ENCODE peak calls at places on chromosomes 12 and 14, in seven cellular contexts. V is Calu3, J is fibroblast of mammary gland, U is fibroblast of the aortic adventitia, L is AG10803, T is ascending aorta, X is thoracic aorta. R is an unnamed sample.
A peak's percentile ranks its signal among the peaks of the same experiment; 100 is the strongest.

GRCh38 chr12:98750511-98750910 is 105.4 kb downstream of the APAF1 start:
- DNase-seq in V (no peak), J (peak; percentile 34), U (no peak), L (peak; percentile 34), T (no peak), X (no peak), R (no peak)

GRCh38 chr14:105602799-105603763 is 76.7 kb downstream of the TMEM121 start:
- DNase-seq in V (no peak), J (no peak), U (no peak), L (no peak), T (no peak), X (no peak), R (peak; percentile 43)

GRCh38 chr14:30299915-30300314 is 259.0 kb upstream of the G2E3 start:
- DNase-seq in V (no peak), J (no peak), U (no peak), L (no peak), T (no peak), X (no peak), R (no peak)

GRCh38 chr12:13538136-13538535 is 341.6 kb downstream of the EMP1 start:
- DNase-seq in V (no peak), J (no peak), U (no peak), L (no peak), T (no peak), X (no peak), R (no peak)

GRCh38 chr12:80877706-80878384 is 59.9 kb downstream of the LIN7A start:
- DNase-seq in V (no peak), J (peak; percentile 45), U (peak; percentile 21), L (no peak), T (no peak), X (no peak), R (no peak)

GRCh38 chr14:69682607-69683263 is 71.3 kb downstream of the SUSD6 start:
- DNase-seq in V (no peak), J (no peak), U (peak; percentile 86), L (peak; percentile 40), T (no peak), X (no peak), R (no peak)

GRCh38 chr12:118145113-118145797 is 9.3 kb downstream of the PEBP1 start:
- DNase-seq in V (no peak), J (no peak), U (no peak), L (no peak), T (no peak), X (no peak), R (no peak)

GRCh38 chr12:7162691-7163114 is 26.8 kb upstream of the PEX5 start:
- DNase-seq in V (peak; percentile 75), J (no peak), U (peak; percentile 11), L (no peak), T (no peak), X (no peak), R (no peak)

GRCh38 chr12:130951636-130952035 is 2.1 kb upstream of the ADGRD1 start:
- DNase-seq in V (no peak), J (no peak), U (no peak), L (no peak), T (no peak), X (no peak), R (no peak)

GRCh38 chr14:20327005-20327869 is 5.8 kb downstream of the CCNB1IP1 start:
- DNase-seq in V (peak; percentile 36), J (peak; percentile 83), U (peak; percentile 83), L (peak; percentile 68), T (no peak), X (no peak), R (no peak)

GRCh38 chr12:89959188-89959587 is 250.6 kb upstream of the ATP2B1 start:
- DNase-seq in V (no peak), J (no peak), U (no peak), L (peak; percentile 54), T (no peak), X (no peak), R (no peak)

GRCh38 chr12:88242161-88242925 is 100.2 kb downstream of the TMTC3 start:
- DNase-seq in V (peak; percentile 42), J (peak; percentile 100), U (peak; percentile 98), L (peak; percentile 98), T (no peak), X (peak; percentile 16), R (no peak)

GRCh38 chr12:89070603-89071002 is 281.7 kb downstream of the DUSP6 start:
- DNase-seq in V (no peak), J (no peak), U (no peak), L (no peak), T (no peak), X (no peak), R (no peak)

GRCh38 chr12:113650476-113650875 is 178.8 kb upstream of the LHX5 start:
- DNase-seq in V (no peak), J (no peak), U (peak; percentile 18), L (no peak), T (no peak), X (no peak), R (no peak)

GRCh38 chr14:79629372-79629771 is 581.9 kb downstream of the DIO2 start:
- DNase-seq in V (no peak), J (no peak), U (no peak), L (no peak), T (no peak), X (no peak), R (no peak)

GRCh38 chr12:23361971-23362370 is 587.5 kb downstream of the SOX5 start:
- DNase-seq in V (no peak), J (no peak), U (no peak), L (no peak), T (no peak), X (no peak), R (no peak)
- TF ChIP-seq CTCF in V (no peak), J (no peak), U (no peak), L (no peak), T (peak; percentile 9), X (no peak), R (no peak)

DNA sequence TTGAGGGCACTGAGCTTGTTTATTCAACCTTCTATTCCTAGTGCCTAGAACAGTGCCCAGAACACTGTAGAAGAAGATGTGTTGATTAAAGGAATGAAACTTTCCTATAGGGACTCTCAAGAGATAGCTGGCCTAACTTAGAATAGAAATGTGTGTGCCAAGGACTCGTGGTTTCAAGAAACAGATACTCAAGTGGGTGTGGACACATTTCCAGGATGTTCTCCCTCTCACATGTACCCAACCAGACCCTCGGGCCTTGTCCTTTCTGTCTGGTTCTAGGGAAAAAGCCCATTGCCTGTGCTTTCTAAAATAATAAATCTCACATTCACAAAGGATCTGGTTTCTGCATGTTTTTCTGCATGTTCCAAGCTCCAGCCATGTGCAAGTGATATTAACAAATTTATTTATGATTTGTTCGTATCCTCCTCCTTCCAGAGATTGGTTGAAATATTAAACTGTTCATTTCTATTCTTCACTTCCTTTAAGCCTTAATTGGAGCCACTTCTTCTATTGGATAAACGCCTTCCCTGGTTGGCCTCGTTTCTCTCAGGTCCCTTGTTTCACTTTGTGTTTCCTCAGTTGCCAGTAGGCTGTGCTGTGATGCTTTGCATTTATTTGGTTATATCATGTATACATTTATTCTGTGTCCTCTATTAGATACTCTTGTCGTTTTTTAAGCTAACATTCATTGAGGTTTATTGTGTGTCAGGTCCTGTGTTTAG is 89.8 kb downstream of the CRADD start:
- DNase-seq in V (peak; percentile 40), J (peak; percentile 86), U (peak; percentile 88), L (peak; percentile 79), T (no peak), X (no peak), R (no peak)
- TF ChIP-seq CTCF in V (peak; percentile 24), J (peak; percentile 79), U (peak; percentile 74), L (peak; percentile 73), T (peak; percentile 65), X (peak; percentile 52), R (peak; percentile 55)

DNA sequence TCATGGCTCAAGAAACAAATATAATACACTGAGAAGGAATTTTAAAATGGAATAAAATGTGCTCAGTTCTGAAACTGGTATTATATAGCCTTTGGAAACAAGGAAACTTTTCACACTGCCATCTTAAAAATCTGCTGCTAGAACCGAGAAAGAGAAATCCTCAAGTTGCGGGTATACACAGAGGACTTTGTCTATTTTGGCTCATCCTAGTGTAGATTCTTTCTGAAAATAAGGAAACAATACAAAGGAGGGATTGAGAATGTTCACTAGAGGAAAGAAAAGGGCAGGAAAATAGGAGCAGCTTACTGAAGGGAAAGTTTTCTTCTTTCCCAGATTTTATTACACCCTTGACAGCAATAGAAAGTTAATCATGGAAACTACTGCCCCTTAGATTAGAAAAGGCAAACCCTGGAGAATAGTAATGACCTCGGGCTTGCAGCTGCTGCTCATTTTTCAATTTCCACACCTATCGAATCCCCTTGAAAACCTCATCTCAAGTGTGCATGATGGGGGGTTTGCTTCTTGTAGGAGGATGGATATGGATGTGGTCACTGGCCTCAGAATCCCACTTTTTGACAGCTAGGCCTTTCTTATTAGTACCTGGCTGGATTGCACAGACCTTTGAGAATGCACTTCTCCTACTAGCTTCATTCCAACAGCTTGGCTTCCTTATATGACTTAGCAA is 104.6 kb downstream of the DAAM1 start:
- DNase-seq in V (no peak), J (no peak), U (no peak), L (no peak), T (no peak), X (no peak), R (no peak)
- TF ChIP-seq CTCF in V (no peak), J (no peak), U (no peak), L (no peak), T (no peak), X (no peak), R (no peak)

GRCh38 chr12:51262758-51263177 is 7.4 kb downstream of the SMAGP start:
- DNase-seq in V (peak; percentile 63), J (peak; percentile 66), U (peak; percentile 45), L (peak; percentile 51), T (no peak), X (no peak), R (peak; percentile 85)
- TF ChIP-seq CTCF in V (no peak), J (peak; percentile 38), U (no peak), L (peak; percentile 43), T (no peak), X (no peak), R (peak; percentile 36)

DNA sequence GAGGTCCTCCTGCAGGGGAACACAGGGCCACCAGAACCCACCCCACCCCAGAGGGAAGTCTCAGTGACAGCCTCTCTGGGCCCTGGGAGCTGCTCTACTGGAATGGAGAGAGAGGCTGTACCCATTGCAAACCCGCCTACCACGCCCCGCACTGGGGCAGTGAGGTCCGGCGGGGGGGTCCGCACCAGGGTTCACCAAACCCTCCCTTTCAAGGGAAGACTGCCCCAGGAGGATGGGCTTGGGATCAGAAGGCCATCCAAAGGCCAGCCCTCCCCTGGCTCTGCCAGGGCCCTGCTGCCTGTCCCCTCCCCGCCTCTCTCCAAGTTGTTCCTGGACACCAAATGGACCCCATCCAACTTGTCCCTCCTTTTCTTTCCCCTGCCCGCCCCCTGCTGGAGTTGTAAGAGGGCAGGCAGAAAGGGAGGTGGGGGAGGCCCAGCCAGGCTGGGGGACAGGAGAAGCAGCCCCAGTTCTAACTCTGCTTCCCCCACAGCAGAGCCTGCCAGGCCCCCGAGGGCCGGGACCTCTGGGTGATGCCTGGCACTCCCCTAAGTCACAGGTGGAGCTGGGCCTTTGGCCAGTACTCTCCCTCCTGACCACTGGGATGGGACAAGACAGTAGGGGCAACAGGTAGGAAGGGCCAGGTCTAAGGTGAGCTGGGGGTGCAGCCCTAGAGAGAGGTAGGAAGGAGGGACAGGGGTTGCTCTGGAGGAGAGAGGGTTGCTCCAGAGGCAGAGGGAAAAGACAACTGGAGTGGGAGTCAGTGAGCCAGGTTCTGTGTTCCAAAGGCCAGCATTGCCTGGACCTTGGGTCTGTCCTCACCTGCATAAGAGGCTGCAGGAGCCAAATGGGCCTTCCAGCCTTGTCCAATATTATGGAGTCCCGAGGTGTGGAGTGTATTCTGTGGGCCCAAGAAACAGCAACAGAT is 3.2 kb upstream of the DIO3 start:
- DNase-seq in V (peak; percentile 62), J (no peak), U (no peak), L (no peak), T (no peak), X (no peak), R (peak; percentile 54)
- TF ChIP-seq CTCF in V (no peak), J (no peak), U (no peak), L (no peak), T (peak; percentile 20), X (no peak), R (no peak)